ENCODE peak calls at places on chromosomes 6 and 20, in six cellular contexts. P, S, T, F, C and L are unnamed samples.
A peak's percentile ranks its signal among the peaks of the same experiment; 100 is the strongest.

GRCh38 chr6:55726144-55726543 is 147.2 kb upstream of the HMGCLL1 start:
- DNase-seq in S (no peak), C (no peak), P (no peak), F (peak; percentile 1), T (no peak), L (no peak)

GRCh38 chr6:5786321-5787053 is 220.2 kb downstream of the NRN1 start:
- DNase-seq in S (no peak), P (no peak), T (no peak), C (no peak), F (no peak), L (no peak)

GRCh38 chr6:163738725-163739124 is 324.2 kb downstream of the QKI start:
- DNase-seq in S (no peak), C (no peak), P (no peak), F (no peak), T (no peak), L (no peak)

GRCh38 chr6:105374010-105374420 is 28.9 kb downstream of the PREP start:
- DNase-seq in S (no peak), P (peak; percentile 59), C (no peak), F (peak; percentile 72), T (no peak), L (no peak)

GRCh38 chr6:47141166-47141565 is 99.0 kb upstream of the ADGRF1 start:
- DNase-seq in C (no peak), P (no peak), F (no peak), T (no peak), S (no peak), L (no peak)

GRCh38 chr20:43516251-43516824 is 8.8 kb downstream of the L3MBTL1 start:
- DNase-seq in S (no peak), C (no peak), F (no peak), T (no peak), P (no peak), L (no peak)

GRCh38 chr6:85775883-85776282 is 133.2 kb upstream of the SYNCRIP start:
- DNase-seq in C (no peak), F (no peak), T (no peak), S (no peak), P (no peak), L (no peak)

GRCh38 chr6:122401104-122401503 is 1.7 kb downstream of the HSF2 start:
- DNase-seq in P (no peak), T (no peak), F (no peak), S (no peak), C (no peak), L (no peak)

DNA sequence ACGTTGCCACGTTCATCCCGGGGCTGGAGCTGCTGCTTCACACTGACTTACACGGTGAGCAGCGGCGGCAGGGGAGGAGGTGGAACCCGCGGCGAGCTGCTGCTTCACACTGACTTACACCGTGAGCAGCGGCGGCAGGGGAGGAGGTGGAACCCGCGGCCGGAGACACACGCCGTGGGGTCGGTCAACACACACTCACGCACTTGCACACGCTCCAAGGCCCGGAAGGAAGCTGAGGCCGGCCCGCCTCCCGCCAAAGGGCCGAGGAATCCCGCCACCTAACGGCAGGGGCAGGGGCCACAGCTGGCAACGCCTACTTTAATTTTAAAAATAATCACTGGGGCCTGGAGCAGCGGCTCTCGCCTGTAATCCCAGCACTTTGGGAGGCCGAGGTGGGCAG is 94.4 kb upstream of the FOXC1 start:
- DNase-seq in F (no peak), C (no peak), P (no peak), T (no peak), S (no peak), L (no peak)
- TF ChIP-seq CTCF in F (no peak), C (no peak), P (no peak), T (no peak), S (no peak), L (no peak)

DNA sequence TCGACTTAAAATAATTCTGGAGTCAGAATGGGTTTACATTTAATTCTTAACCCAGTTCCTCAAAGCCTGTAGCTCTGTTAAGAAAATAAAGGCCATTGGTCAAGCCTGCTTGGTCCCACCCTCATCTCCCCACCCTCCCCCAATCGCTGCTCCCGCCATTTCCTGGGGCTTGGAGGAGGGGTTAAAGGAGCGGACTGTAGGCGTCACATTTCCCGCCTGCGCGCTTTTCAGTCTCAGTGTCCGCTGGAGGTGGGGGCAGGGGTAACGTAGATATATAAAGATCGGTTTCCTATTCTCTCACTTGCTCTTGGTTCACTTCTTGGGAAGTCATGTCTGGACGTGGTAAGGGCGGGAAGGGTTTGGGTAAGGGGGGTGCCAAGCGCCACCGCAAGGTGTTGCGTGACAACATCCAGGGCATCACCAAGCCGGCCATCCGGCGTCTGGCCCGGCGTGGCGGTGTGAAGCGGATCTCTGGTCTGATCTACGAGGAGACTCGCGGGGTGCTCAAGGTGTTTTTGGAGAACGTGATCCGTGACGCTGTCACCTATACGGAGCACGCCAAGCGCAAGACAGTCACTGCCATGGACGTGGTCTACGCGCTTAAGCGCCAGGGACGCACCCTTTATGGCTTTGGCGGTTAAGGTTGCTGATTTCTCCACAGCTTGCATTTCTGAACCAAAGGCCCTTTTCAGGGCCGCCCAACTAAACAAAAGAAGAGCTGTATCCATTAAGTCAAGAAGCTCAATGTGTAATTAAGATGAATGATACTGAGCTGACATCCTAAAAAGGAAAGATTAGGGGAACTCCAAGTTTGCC is 59.0 kb downstream of the TRIM38 start:
- DNase-seq in C (peak; percentile 86), P (peak; percentile 90), F (peak; percentile 90), S (peak; percentile 97), T (peak; percentile 95), L (peak; percentile 93)
- TF ChIP-seq CTCF in C (no peak), P (no peak), F (no peak), S (no peak), T (no peak), L (no peak)

DNA sequence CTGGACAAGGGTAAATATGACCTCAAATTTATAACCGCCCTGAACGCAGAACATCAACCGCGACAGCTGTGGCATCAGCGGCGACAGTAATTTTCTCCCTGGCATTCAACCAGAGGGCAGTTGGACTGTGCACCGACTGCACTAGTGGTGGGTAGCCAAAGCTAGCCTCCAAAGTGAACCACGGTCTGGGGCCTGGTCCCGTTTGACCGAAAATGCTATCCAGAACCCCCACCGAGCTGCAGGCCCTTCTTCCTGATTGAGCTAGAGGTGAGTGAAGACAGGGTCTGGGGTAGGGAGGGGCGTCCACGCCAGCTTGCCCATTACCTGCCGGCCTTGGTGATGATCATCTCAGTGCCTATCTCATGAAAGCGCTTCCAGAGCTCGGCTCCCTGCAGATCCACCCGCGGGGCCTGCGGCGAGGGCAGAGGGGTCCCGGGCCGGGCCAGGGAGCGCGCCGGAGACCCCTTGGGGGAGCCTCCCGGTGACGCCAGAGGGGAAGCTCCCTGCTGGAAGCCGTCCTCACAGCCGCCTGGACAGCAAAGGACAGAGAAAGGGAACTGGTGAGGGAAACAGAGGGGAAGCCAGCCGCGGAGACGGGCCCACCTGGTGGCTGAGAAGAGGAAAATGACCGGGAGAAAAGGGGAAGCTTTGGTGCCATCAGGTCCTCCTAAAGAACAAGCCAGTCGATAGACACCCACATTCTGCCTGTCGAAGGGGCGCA is 2.0 kb downstream of the TBX18 start:
- DNase-seq in S (no peak), T (no peak), C (no peak), F (no peak), P (no peak), L (no peak)
- TF ChIP-seq CTCF in S (no peak), T (no peak), C (no peak), F (no peak), P (peak; percentile 56), L (no peak)

DNA sequence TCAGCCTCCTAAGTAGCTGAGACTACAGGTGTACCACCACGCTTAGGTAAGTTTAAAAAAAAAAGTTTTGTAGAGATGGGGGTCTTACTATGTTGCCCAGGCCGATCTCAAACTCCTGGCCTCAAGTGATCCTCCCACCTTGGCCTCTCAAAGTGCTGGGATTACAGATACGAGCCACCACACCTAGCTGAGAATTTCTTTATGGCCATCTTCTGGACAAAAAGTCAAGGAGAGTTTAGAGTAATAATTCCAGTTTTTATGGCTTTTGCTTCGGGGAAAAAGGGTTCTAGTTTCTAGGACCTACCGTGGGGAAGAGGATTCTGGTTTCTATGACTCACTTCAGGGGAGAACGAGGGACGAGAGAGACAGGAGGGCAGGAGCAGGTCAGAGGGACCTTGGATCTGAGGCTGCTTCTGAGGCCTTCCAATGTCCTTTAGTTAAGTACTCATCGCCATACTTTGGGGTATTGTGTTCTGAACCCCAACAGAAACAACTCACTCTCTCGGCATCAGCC is 69.3 kb upstream of the IER3 start:
- DNase-seq in C (no peak), F (no peak), P (no peak), T (no peak), S (no peak), L (no peak)
- TF ChIP-seq CTCF in C (no peak), F (no peak), P (no peak), T (no peak), S (no peak), L (no peak)

GRCh38 chr20:10381477-10381876 is 52.5 kb downstream of the MKKS start:
- DNase-seq in C (no peak), T (no peak), S (no peak), P (no peak), F (no peak), L (no peak)
- TF ChIP-seq CTCF in C (no peak), T (no peak), S (no peak), P (peak; percentile 10), F (no peak), L (no peak)

GRCh38 chr6:415087-415486 is 23.5 kb downstream of the IRF4 start:
- DNase-seq in P (no peak), S (no peak), C (no peak), T (no peak), F (no peak), L (no peak)

GRCh38 chr6:411402-412145 is 20.0 kb downstream of the IRF4 start:
- DNase-seq in S (peak; percentile 34), F (no peak), T (no peak), C (no peak), P (no peak), L (no peak)

GRCh38 chr6:412146-412886 is 20.8 kb downstream of the IRF4 start:
- DNase-seq in F (no peak), T (no peak), S (no peak), C (no peak), P (no peak), L (no peak)

GRCh38 chr6:410555-411395 is 19.2 kb downstream of the IRF4 start:
- DNase-seq in P (no peak), S (no peak), F (no peak), T (no peak), C (no peak), L (no peak)

DNA sequence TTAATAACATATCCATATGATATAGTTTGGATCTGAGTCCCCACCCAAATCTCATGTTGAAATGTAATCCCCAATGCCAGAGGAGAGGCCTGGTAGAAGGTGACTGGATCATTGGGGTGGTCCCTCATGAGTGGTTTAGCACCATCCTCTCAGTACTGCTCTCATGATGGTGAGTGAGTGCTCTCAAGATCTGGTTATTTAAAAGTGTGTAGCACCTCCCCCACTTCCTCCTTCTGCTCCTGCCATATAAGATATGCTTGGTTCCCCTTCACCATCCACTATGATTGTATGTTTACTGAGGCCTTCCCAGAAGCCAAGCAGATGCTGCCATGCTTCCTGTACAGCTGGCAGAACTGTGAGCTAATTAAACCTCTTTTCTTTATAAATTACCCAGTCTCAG is 22.9 kb downstream of the IRF4 start:
- DNase-seq in S (no peak), T (no peak), F (no peak), C (no peak), P (no peak), L (no peak)
- TF ChIP-seq CTCF in S (no peak), T (no peak), F (no peak), C (no peak), P (no peak), L (no peak)